ENCODE peak calls at places on chromosomes 5 and 9, in five cellular contexts. One of them, this sample, is unnamed.

GRCh38 chr5:76670508-76670907 is 45.4 kb upstream of the F2R start:
- DNase-seq in GM06990: no peak
- DNase-seq in SJCRH30: no peak
- DNase-seq in tibial artery: no peak
- DNase-seq in SK-N-SH: no peak
- DNase-seq in this sample: no peak

GRCh38 chr9:94745806-94746540 is 19.5 kb downstream of the AOPEP start:
- DNase-seq in GM06990: no peak
- DNase-seq in SK-N-SH: no peak
- DNase-seq in tibial artery: no peak
- DNase-seq in SJCRH30: no peak
- DNase-seq in this sample: no peak

GRCh38 chr5:112208699-112209615 is 210.1 kb downstream of the EPB41L4A start:
- DNase-seq in SK-N-SH: no peak
- DNase-seq in GM06990: no peak
- DNase-seq in tibial artery: no peak
- DNase-seq in SJCRH30: no peak
- DNase-seq in this sample: no peak

GRCh38 chr9:4866239-4866969 is 73.7 kb downstream of the RCL1 start:
- DNase-seq in tibial artery: no peak
- DNase-seq in GM06990: no peak
- DNase-seq in SK-N-SH: no peak
- DNase-seq in SJCRH30: no peak
- DNase-seq in this sample: no peak

GRCh38 chr9:73231203-73231602 is 79.5 kb downstream of the ANXA1 start:
- DNase-seq in SJCRH30: no peak
- DNase-seq in GM06990: no peak
- DNase-seq in tibial artery: no peak
- DNase-seq in SK-N-SH: no peak
- DNase-seq in this sample: no peak

GRCh38 chr9:127637322-127637847 is 25.3 kb downstream of the STXBP1 start:
- DNase-seq in GM06990: no peak
- DNase-seq in tibial artery: no peak
- DNase-seq in SK-N-SH: no peak
- DNase-seq in SJCRH30: peak; percentile 29
- DNase-seq in this sample: no peak

GRCh38 chr5:116652903-116653302 is 78.3 kb upstream of the SEMA6A start:
- DNase-seq in tibial artery: no peak
- DNase-seq in SK-N-SH: no peak
- DNase-seq in SJCRH30: peak; percentile 89
- DNase-seq in GM06990: no peak
- DNase-seq in this sample: no peak

GRCh38 chr9:5425006-5425628 is 12.6 kb downstream of the PLGRKT start:
- DNase-seq in tibial artery: no peak
- DNase-seq in GM06990: no peak
- DNase-seq in SK-N-SH: peak; percentile 37
- DNase-seq in SJCRH30: peak; percentile 44
- DNase-seq in this sample: no peak

GRCh38 chr9:546797-547223 is 294.7 kb upstream of the DMRT1 start:
- DNase-seq in SJCRH30: peak; percentile 65
- DNase-seq in GM06990: no peak
- DNase-seq in SK-N-SH: no peak
- DNase-seq in tibial artery: no peak
- DNase-seq in this sample: no peak

GRCh38 chr5:96324708-96325107 is 108.3 kb downstream of the PCSK1 start:
- DNase-seq in SK-N-SH: no peak
- DNase-seq in GM06990: no peak
- DNase-seq in SJCRH30: peak; percentile 7
- DNase-seq in tibial artery: no peak
- DNase-seq in this sample: peak; percentile 55

GRCh38 chr5:123039673-123040072 is 3.1 kb upstream of the PPIC start:
- DNase-seq in SJCRH30: no peak
- DNase-seq in tibial artery: no peak
- DNase-seq in GM06990: no peak
- DNase-seq in SK-N-SH: no peak
- DNase-seq in this sample: no peak

GRCh38 chr5:141871870-141872269 is 6.3 kb downstream of the PCDH1 start:
- DNase-seq in SK-N-SH: no peak
- DNase-seq in SJCRH30: no peak
- DNase-seq in tibial artery: no peak
- DNase-seq in GM06990: no peak
- DNase-seq in this sample: no peak

GRCh38 chr5:116626272-116626723 is 51.7 kb upstream of the SEMA6A start:
- DNase-seq in SJCRH30: peak; percentile 87
- DNase-seq in SK-N-SH: no peak
- DNase-seq in tibial artery: peak; percentile 89
- DNase-seq in GM06990: no peak
- DNase-seq in this sample: peak; percentile 80

GRCh38 chr9:5633243-5633642 is 4.3 kb downstream of the RIC1 start:
- DNase-seq in tibial artery: no peak
- DNase-seq in SK-N-SH: no peak
- DNase-seq in SJCRH30: no peak
- DNase-seq in GM06990: no peak
- DNase-seq in this sample: no peak

GRCh38 chr5:172830275-172830799 is 3.7 kb upstream of the ERGIC1 start:
- DNase-seq in tibial artery: no peak
- DNase-seq in SK-N-SH: no peak
- DNase-seq in SJCRH30: no peak
- DNase-seq in GM06990: no peak
- DNase-seq in this sample: no peak

GRCh38 chr5:129962506-129962905 is 58.2 kb downstream of the CHSY3 start:
- DNase-seq in GM06990: no peak
- DNase-seq in SK-N-SH: no peak
- DNase-seq in SJCRH30: no peak
- DNase-seq in tibial artery: no peak
- DNase-seq in this sample: no peak

GRCh38 chr9:114046876-114047275 is 31.2 kb downstream of the AMBP start:
- DNase-seq in GM06990: no peak
- DNase-seq in SJCRH30: no peak
- DNase-seq in SK-N-SH: no peak
- DNase-seq in tibial artery: no peak
- DNase-seq in this sample: no peak

GRCh38 chr5:137935694-137936093 is 46.4 kb downstream of the PKD2L2 start:
- DNase-seq in GM06990: no peak
- DNase-seq in tibial artery: no peak
- DNase-seq in SK-N-SH: no peak
- DNase-seq in SJCRH30: no peak
- DNase-seq in this sample: no peak

GRCh38 chr9:21616082-21616778 is 134.1 kb upstream of the IFNE start:
- DNase-seq in SK-N-SH: no peak
- DNase-seq in SJCRH30: no peak
- DNase-seq in tibial artery: no peak
- DNase-seq in GM06990: no peak
- DNase-seq in this sample: peak; percentile 43

GRCh38 chr9:23849379-23849778 is 23.3 kb upstream of the ELAVL2 start:
- DNase-seq in SJCRH30: peak; percentile 27
- DNase-seq in GM06990: no peak
- DNase-seq in tibial artery: no peak
- DNase-seq in SK-N-SH: no peak
- DNase-seq in this sample: no peak

GRCh38 chr5:1386274-1386717 is 41.4 kb upstream of the CLPTM1L start:
- DNase-seq in GM06990: peak; percentile 74
- DNase-seq in SJCRH30: no peak
- DNase-seq in SK-N-SH: peak; percentile 84
- DNase-seq in tibial artery: no peak
- DNase-seq in this sample: no peak

GRCh38 chr5:36494756-36495637 is 111.4 kb upstream of the SLC1A3 start:
- DNase-seq in SK-N-SH: no peak
- DNase-seq in tibial artery: no peak
- DNase-seq in GM06990: no peak
- DNase-seq in SJCRH30: peak; percentile 24
- DNase-seq in this sample: no peak

GRCh38 chr9:127311239-127311741 is 46.7 kb downstream of the GARNL3 start:
- DNase-seq in SJCRH30: peak; percentile 78
- DNase-seq in SK-N-SH: no peak
- DNase-seq in GM06990: no peak
- DNase-seq in tibial artery: peak; percentile 81
- DNase-seq in this sample: peak; percentile 64

GRCh38 chr9:119370816-119371215 is 1.6 kb upstream of the BRINP1 start:
- DNase-seq in SJCRH30: peak; percentile 86
- DNase-seq in tibial artery: no peak
- DNase-seq in GM06990: no peak
- DNase-seq in SK-N-SH: no peak
- DNase-seq in this sample: no peak

GRCh38 chr9:3525836-3526165 is at the start of gene RFX3:
- DNase-seq in SJCRH30: peak; percentile 91
- DNase-seq in GM06990: peak; percentile 95
- DNase-seq in tibial artery: peak; percentile 95
- DNase-seq in SK-N-SH: peak; percentile 94
- DNase-seq in this sample: peak; percentile 84

GRCh38 chr5:78706381-78706780 is 57.8 kb upstream of the LHFPL2 start:
- DNase-seq in tibial artery: no peak
- DNase-seq in SK-N-SH: no peak
- DNase-seq in SJCRH30: no peak
- DNase-seq in GM06990: no peak
- DNase-seq in this sample: no peak

GRCh38 chr9:3004572-3004971 is 160.7 kb upstream of the PUM3 start:
- DNase-seq in GM06990: no peak
- DNase-seq in SJCRH30: no peak
- DNase-seq in SK-N-SH: no peak
- DNase-seq in tibial artery: no peak
- DNase-seq in this sample: no peak

GRCh38 chr5:178808886-178809285 is 50.9 kb upstream of the ZNF354B start:
- DNase-seq in SK-N-SH: no peak
- DNase-seq in SJCRH30: no peak
- DNase-seq in GM06990: no peak
- DNase-seq in tibial artery: no peak
- DNase-seq in this sample: no peak

GRCh38 chr9:37466037-37466709 is 923 bp upstream of the ZBTB5 start:
- DNase-seq in tibial artery: no peak
- DNase-seq in SK-N-SH: peak; percentile 66
- DNase-seq in SJCRH30: peak; percentile 89
- DNase-seq in GM06990: no peak
- DNase-seq in this sample: no peak

GRCh38 chr5:179969110-179969509 is 61.4 kb upstream of the TBC1D9B start:
- DNase-seq in tibial artery: no peak
- DNase-seq in SJCRH30: no peak
- DNase-seq in SK-N-SH: no peak
- DNase-seq in GM06990: no peak
- DNase-seq in this sample: no peak

GRCh38 chr5:149886060-149886459 is 58.5 kb downstream of the PDE6A start:
- DNase-seq in GM06990: no peak
- DNase-seq in tibial artery: no peak
- DNase-seq in SJCRH30: no peak
- DNase-seq in SK-N-SH: no peak
- DNase-seq in this sample: peak; percentile 54

GRCh38 chr5:170483701-170484458 is 19.9 kb upstream of the KCNIP1 start:
- DNase-seq in SJCRH30: no peak
- DNase-seq in SK-N-SH: no peak
- DNase-seq in tibial artery: no peak
- DNase-seq in GM06990: no peak
- DNase-seq in this sample: peak; percentile 68

GRCh38 chr5:8391916-8392315 is 523.0 kb downstream of the MTRR start:
- DNase-seq in tibial artery: no peak
- DNase-seq in GM06990: no peak
- DNase-seq in SJCRH30: no peak
- DNase-seq in SK-N-SH: no peak
- DNase-seq in this sample: no peak

GRCh38 chr5:74314906-74315305 is 325.6 kb downstream of the ENC1 start:
- DNase-seq in SJCRH30: no peak
- DNase-seq in SK-N-SH: no peak
- DNase-seq in tibial artery: no peak
- DNase-seq in GM06990: no peak
- DNase-seq in this sample: no peak

GRCh38 chr9:98908897-98909634 is 34.6 kb upstream of the COL15A1 start:
- DNase-seq in GM06990: no peak
- DNase-seq in tibial artery: no peak
- DNase-seq in SJCRH30: no peak
- DNase-seq in SK-N-SH: no peak
- DNase-seq in this sample: peak; percentile 67

GRCh38 chr9:15764131-15764530 is 211.3 kb downstream of the CCDC171 start:
- DNase-seq in SJCRH30: no peak
- DNase-seq in SK-N-SH: no peak
- DNase-seq in GM06990: no peak
- DNase-seq in tibial artery: no peak
- DNase-seq in this sample: no peak

GRCh38 chr5:174542037-174542436 is 182.3 kb upstream of the MSX2 start:
- DNase-seq in SJCRH30: no peak
- DNase-seq in GM06990: no peak
- DNase-seq in tibial artery: no peak
- DNase-seq in SK-N-SH: no peak
- DNase-seq in this sample: no peak

GRCh38 chr5:174545926-174546325 is 178.5 kb upstream of the MSX2 start:
- DNase-seq in GM06990: peak; percentile 19
- DNase-seq in tibial artery: no peak
- DNase-seq in SJCRH30: no peak
- DNase-seq in SK-N-SH: no peak
- DNase-seq in this sample: no peak

GRCh38 chr5:174547814-174548213 is 176.6 kb upstream of the MSX2 start:
- DNase-seq in SJCRH30: peak; percentile 87
- DNase-seq in SK-N-SH: peak; percentile 57
- DNase-seq in tibial artery: no peak
- DNase-seq in GM06990: no peak
- DNase-seq in this sample: no peak

DNA sequence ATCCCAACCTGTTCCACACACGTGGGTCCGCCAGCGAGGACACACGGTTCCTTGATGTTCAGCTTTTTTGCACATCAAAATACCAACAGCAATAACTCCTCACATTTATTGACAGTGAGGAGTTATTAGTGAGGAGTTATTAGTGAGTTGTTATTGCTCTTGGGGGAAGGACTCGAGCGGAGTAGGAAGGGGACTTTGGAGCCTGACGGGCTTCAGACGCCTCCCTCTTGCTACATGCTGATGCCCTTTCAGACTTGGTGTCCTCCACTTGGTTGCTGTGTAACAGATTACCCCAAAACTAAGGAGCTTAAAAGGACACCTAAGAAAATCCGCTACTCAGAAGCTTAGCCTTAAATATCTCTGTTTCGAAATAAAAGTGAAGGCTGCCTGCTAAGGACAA is 181.9 kb upstream of the MSX2 start:
- DNase-seq in tibial artery: no peak
- DNase-seq in GM06990: no peak
- DNase-seq in SK-N-SH: no peak
- DNase-seq in SJCRH30: no peak
- DNase-seq in this sample: no peak
- H3K27me3 ChIP-seq in tibial artery: no peaks in the 10 kb centered on the region
- H3K27me3 ChIP-seq in GM06990: no peaks in the 10 kb centered on the region
- H3K27me3 ChIP-seq in SK-N-SH: no peaks in the 10 kb centered on the region
- H3K27me3 ChIP-seq in SJCRH30: no peaks in the 10 kb centered on the region
- H3K27me3 ChIP-seq in this sample: no peaks in the 10 kb centered on the region

GRCh38 chr5:132815454-132815853 is 2.4 kb downstream of the SOWAHA start:
- DNase-seq in SK-N-SH: no peak
- DNase-seq in SJCRH30: no peak
- DNase-seq in GM06990: no peak
- DNase-seq in tibial artery: no peak
- DNase-seq in this sample: no peak
- H3K27me3 ChIP-seq in SK-N-SH: no peaks in the 10 kb centered on the region
- H3K27me3 ChIP-seq in SJCRH30: peaks cover 4% of the 10 kb centered on the region
- H3K27me3 ChIP-seq in GM06990: no peaks in the 10 kb centered on the region
- H3K27me3 ChIP-seq in tibial artery: peaks cover 37% of the 10 kb centered on the region
- H3K27me3 ChIP-seq in this sample: peaks cover 27% of the 10 kb centered on the region

GRCh38 chr9:132978451-132979087 is at the start of gene GFI1B:
- DNase-seq in SJCRH30: no peak
- DNase-seq in tibial artery: no peak
- DNase-seq in GM06990: no peak
- DNase-seq in SK-N-SH: peak; percentile 16
- DNase-seq in this sample: no peak
- H3K27me3 ChIP-seq in SJCRH30: peaks cover 51% of the 10 kb centered on the region
- H3K27me3 ChIP-seq in tibial artery: peaks cover 69% of the 10 kb centered on the region
- H3K27me3 ChIP-seq in GM06990: peaks cover 3% of the 10 kb centered on the region
- H3K27me3 ChIP-seq in SK-N-SH: peaks cover 71% of the 10 kb centered on the region
- H3K27me3 ChIP-seq in this sample: peaks cover 30% of the 10 kb centered on the region

GRCh38 chr9:133955821-133956411 is 36.2 kb downstream of the VAV2 start:
- DNase-seq in GM06990: peak; percentile 76
- DNase-seq in tibial artery: no peak
- DNase-seq in SJCRH30: peak; percentile 67
- DNase-seq in SK-N-SH: peak; percentile 78
- DNase-seq in this sample: no peak
- H3K27me3 ChIP-seq in GM06990: no peaks in the 10 kb centered on the region
- H3K27me3 ChIP-seq in tibial artery: no peaks in the 10 kb centered on the region
- H3K27me3 ChIP-seq in SJCRH30: no peaks in the 10 kb centered on the region
- H3K27me3 ChIP-seq in SK-N-SH: no peaks in the 10 kb centered on the region
- H3K27me3 ChIP-seq in this sample: no peaks in the 10 kb centered on the region